ENCODE peak calls at places on chromosomes 16 and 17, in five cellular contexts. One of them, this sample, is unnamed.

GRCh38 chr16:21104124-21104860 is 46.4 kb downstream of the DNAH3 start:
- DNase-seq in stomach: no peak
- DNase-seq in H1: no peak
- DNase-seq in SK-N-SH: peak
- DNase-seq in transverse colon: no peak
- DNase-seq in this sample: no peak

GRCh38 chr17:44176671-44177501 is 6.4 kb downstream of the ASB16 start:
- DNase-seq in stomach: no peak
- DNase-seq in H1: no peak
- DNase-seq in SK-N-SH: no peak
- DNase-seq in transverse colon: no peak
- DNase-seq in this sample: no peak

GRCh38 chr17:42023524-42024349 is 3.8 kb downstream of the NKIRAS2 start:
- DNase-seq in stomach: no peak
- DNase-seq in H1: no peak
- DNase-seq in SK-N-SH: no peak
- DNase-seq in transverse colon: no peak
- DNase-seq in this sample: no peak

GRCh38 chr16:83890359-83890758 is 8.6 kb upstream of the MLYCD start:
- DNase-seq in stomach: no peak
- DNase-seq in H1: no peak
- DNase-seq in SK-N-SH: no peak
- DNase-seq in transverse colon: no peak
- DNase-seq in this sample: no peak

GRCh38 chr17:7838291-7839075 is 4.5 kb downstream of the KDM6B start:
- DNase-seq in stomach: no peak
- DNase-seq in H1: no peak
- DNase-seq in SK-N-SH: peak
- DNase-seq in transverse colon: peak
- DNase-seq in this sample: peak

GRCh38 chr17:50198026-50198669 is 3.3 kb downstream of the COL1A1 start:
- DNase-seq in stomach: peak
- DNase-seq in H1: no peak
- DNase-seq in SK-N-SH: peak
- DNase-seq in transverse colon: peak
- DNase-seq in this sample: peak

GRCh38 chr16:74830646-74831045 is 56.0 kb upstream of the FA2H start:
- DNase-seq in stomach: no peak
- DNase-seq in H1: no peak
- DNase-seq in SK-N-SH: no peak
- DNase-seq in transverse colon: no peak
- DNase-seq in this sample: no peak

GRCh38 chr16:12239953-12240485 is 263.5 kb downstream of the SNX29 start:
- DNase-seq in stomach: no peak
- DNase-seq in H1: no peak
- DNase-seq in SK-N-SH: no peak
- DNase-seq in transverse colon: no peak
- DNase-seq in this sample: no peak

GRCh38 chr17:16875662-16876061 is 96.3 kb downstream of the TNFRSF13B start:
- DNase-seq in stomach: peak
- DNase-seq in H1: no peak
- DNase-seq in SK-N-SH: no peak
- DNase-seq in transverse colon: no peak
- DNase-seq in this sample: no peak

GRCh38 chr17:17737938-17738894 is 57.0 kb downstream of the RAI1 start:
- DNase-seq in stomach: peak
- DNase-seq in H1: peak
- DNase-seq in SK-N-SH: peak
- DNase-seq in transverse colon: peak
- DNase-seq in this sample: no peak

GRCh38 chr17:76408037-76408849 is 23.8 kb downstream of the SPHK1 start:
- DNase-seq in stomach: peak
- DNase-seq in H1: peak
- DNase-seq in SK-N-SH: peak
- DNase-seq in transverse colon: peak
- DNase-seq in this sample: peak

GRCh38 chr16:15827299-15827698 is 29.5 kb downstream of the MYH11 start:
- DNase-seq in stomach: no peak
- DNase-seq in H1: no peak
- DNase-seq in SK-N-SH: no peak
- DNase-seq in transverse colon: no peak
- DNase-seq in this sample: no peak

GRCh38 chr16:15819046-15819445 is 37.8 kb downstream of the MYH11 start:
- DNase-seq in stomach: no peak
- DNase-seq in H1: no peak
- DNase-seq in SK-N-SH: no peak
- DNase-seq in transverse colon: no peak
- DNase-seq in this sample: no peak

GRCh38 chr16:15825750-15826305 is 31.0 kb downstream of the MYH11 start:
- DNase-seq in stomach: no peak
- DNase-seq in H1: no peak
- DNase-seq in SK-N-SH: no peak
- DNase-seq in transverse colon: no peak
- DNase-seq in this sample: no peak

GRCh38 chr16:15820837-15821236 is 36.0 kb downstream of the MYH11 start:
- DNase-seq in stomach: no peak
- DNase-seq in H1: no peak
- DNase-seq in SK-N-SH: no peak
- DNase-seq in transverse colon: no peak
- DNase-seq in this sample: no peak

DNA sequence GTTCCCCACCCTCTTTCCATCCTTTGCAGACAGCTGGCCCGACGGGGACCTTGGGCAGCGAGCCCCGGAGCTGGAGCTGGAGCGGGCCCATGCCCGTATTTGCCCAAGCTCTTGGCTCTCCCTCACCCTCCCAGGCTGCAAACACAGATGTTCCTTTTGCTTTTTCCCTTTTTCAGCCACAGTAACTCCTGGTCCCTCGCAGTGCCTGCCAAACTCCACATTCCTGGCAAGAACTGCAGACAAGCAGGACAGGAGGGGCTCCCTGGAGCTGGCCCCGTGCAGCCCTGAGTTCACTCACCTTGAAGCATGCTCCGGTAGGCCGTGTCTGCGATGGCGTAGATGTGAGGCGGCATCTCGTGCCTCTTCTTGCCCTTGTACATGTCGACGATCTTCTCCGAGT is 33.9 kb downstream of the MYH11 start:
- DNase-seq in stomach: peak
- DNase-seq in H1: no peak
- DNase-seq in SK-N-SH: no peak
- DNase-seq in transverse colon: peak
- DNase-seq in this sample: no peak
- TF ChIP-seq EP300 in stomach: no peak
- TF ChIP-seq EP300 in H1: no peak
- TF ChIP-seq EP300 in SK-N-SH: no peak
- TF ChIP-seq EP300 in transverse colon: no peak
- TF ChIP-seq EP300 in this sample: no peak

DNA sequence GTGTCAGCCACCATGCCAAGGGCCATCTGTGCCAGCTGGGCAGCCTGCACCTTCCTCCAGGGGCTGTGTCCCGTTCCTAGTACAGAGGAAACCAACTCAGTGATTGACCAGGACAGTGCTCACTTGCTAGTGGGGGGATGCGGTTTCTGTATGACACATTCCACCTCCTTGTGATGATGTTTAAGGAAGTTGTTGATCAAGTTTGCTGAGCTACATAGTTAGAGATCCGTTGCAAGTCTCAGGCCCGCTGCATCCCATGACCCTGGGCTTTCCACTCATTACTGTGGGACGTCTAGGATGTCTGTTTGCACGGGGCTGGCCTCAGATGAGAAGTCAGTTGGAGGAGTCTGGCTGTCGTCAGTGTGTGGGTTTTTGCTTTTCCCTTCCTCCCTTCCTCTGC is 33.6 kb downstream of the RNF213 start:
- DNase-seq in stomach: no peak
- DNase-seq in H1: no peak
- DNase-seq in SK-N-SH: no peak
- DNase-seq in transverse colon: peak
- DNase-seq in this sample: no peak
- TF ChIP-seq POLR2AphosphoS5 in stomach: no peak
- TF ChIP-seq POLR2AphosphoS5 in H1: no peak
- TF ChIP-seq POLR2AphosphoS5 in SK-N-SH: no peak
- TF ChIP-seq POLR2AphosphoS5 in transverse colon: no peak
- TF ChIP-seq POLR2AphosphoS5 in this sample: no peak

DNA sequence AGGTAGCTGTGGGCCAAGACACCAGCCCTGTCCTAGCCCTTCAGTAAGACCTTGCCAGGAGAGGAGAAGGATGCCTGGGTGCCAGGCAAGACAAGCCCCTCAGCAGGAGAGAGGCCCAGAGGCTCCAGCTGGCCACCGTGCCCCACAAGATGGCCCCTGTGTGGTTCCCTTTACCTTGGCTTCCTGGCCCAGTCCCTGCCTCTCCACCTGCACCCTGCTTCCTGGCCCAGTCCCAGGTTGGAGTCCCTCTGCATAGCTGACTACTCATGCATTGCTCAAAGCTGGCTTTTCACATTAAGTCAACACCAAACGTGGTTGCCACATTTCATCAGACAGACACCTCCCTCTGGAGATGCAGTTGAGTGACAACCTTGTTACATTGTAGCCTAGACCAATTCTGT is 4.0 kb downstream of the SYNGR3 start:
- DNase-seq in stomach: no peak
- DNase-seq in H1: no peak
- DNase-seq in SK-N-SH: no peak
- DNase-seq in transverse colon: no peak
- DNase-seq in this sample: peak
- TF ChIP-seq EP300 in stomach: no peak
- TF ChIP-seq EP300 in H1: no peak
- TF ChIP-seq EP300 in SK-N-SH: no peak
- TF ChIP-seq EP300 in transverse colon: no peak
- TF ChIP-seq EP300 in this sample: no peak

GRCh38 chr17:39899215-39899614 is 19.2 kb downstream of the GSDMB start:
- DNase-seq in stomach: no peak
- DNase-seq in H1: no peak
- DNase-seq in SK-N-SH: no peak
- DNase-seq in transverse colon: no peak
- DNase-seq in this sample: no peak
- TF ChIP-seq POLR2AphosphoS5 in stomach: no peak
- TF ChIP-seq POLR2AphosphoS5 in H1: no peak
- TF ChIP-seq POLR2AphosphoS5 in SK-N-SH: no peak
- TF ChIP-seq POLR2AphosphoS5 in transverse colon: no peak
- TF ChIP-seq POLR2AphosphoS5 in this sample: no peak

DNA sequence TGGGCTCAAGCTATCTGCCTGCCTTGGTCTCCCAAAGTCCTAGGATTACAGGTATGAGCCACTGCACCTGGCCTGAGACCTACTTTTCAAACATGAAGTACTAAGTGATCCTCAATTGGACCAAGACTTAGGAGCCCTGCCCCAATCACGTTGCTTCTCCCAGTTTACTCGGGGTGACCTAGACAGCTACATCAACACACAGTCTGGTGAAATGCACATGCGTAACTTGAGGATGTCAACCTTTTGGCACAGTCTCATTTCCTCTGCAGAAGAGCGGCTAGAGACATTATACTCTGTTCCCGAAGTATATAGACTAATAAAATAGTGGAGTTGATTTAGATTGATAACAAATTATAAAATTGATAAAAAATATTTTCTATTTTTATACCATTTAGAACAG is 17.1 kb downstream of the FTO start:
- DNase-seq in stomach: no peak
- DNase-seq in H1: no peak
- DNase-seq in SK-N-SH: no peak
- DNase-seq in transverse colon: no peak
- DNase-seq in this sample: no peak
- TF ChIP-seq EP300 in stomach: no peak
- TF ChIP-seq EP300 in H1: no peak
- TF ChIP-seq EP300 in SK-N-SH: no peak
- TF ChIP-seq EP300 in transverse colon: no peak
- TF ChIP-seq EP300 in this sample: no peak

DNA sequence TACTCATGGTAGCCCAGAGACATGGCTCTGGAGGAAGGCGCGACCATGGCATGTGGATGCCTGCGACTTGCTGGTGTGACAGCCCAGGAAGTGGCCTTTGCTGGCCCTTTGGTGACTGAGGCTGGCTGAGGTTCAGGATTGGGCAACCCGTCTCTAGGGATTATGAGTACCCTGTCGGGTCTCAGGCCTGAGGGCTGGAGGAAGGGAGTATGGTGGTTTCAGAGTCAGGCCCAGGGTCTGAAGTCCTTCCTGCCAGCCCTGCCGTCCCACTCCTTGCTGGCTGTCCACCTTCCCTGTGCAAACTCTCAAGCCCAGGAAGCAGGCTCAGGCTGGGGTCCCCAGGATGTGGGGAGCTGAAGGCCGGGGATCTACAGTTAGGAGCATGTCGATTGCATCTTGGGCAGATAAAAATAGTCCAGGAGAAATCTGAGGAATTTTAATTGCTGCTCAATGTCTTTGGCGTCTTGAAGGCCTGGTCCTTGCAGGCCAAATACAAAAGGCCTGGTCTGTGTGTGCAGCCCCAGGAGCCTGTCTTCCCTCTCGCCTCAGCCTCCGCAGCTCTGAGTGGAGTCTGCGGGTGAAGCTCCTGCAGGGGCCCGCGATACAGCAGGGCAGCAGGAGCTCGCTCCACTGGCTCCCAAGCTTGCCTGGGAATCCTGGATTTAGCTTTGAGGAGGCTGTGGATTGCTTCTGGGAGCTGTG is 52.5 kb downstream of the NKD1 start:
- DNase-seq in stomach: no peak
- DNase-seq in H1: no peak
- DNase-seq in SK-N-SH: no peak
- DNase-seq in transverse colon: no peak
- DNase-seq in this sample: peak
- TF ChIP-seq POLR2AphosphoS5 in stomach: no peak
- TF ChIP-seq POLR2AphosphoS5 in H1: no peak
- TF ChIP-seq POLR2AphosphoS5 in SK-N-SH: no peak
- TF ChIP-seq POLR2AphosphoS5 in transverse colon: no peak
- TF ChIP-seq POLR2AphosphoS5 in this sample: peak